ENCODE peak calls at places on chromosomes 11 and 22, in five cellular contexts. M, N, Z, Y and L are unnamed samples.

GRCh38 chr11:133598879-133599278 is 66.6 kb upstream of the OPCML start:
- DNase-seq in M (no peak), N (no peak), Z (no peak), Y (no peak), L (no peak)

GRCh38 chr11:134761926-134762247 is 349.8 kb upstream of the B3GAT1 start:
- DNase-seq in M (no peak), N (no peak), Z (no peak), Y (no peak), L (no peak)

GRCh38 chr11:80616070-80616800 is 1175.4 kb upstream of the TENM4 start:
- DNase-seq in M (no peak), N (no peak), Z (no peak), Y (no peak), L (no peak)

GRCh38 chr11:4539603-4540219 is 5.3 kb upstream of the OR52M1 start:
- DNase-seq in M (no peak), N (peak), Z (no peak), Y (peak), L (peak)

GRCh38 chr22:49047461-49047860 is 780.2 kb downstream of the BRD1 start:
- DNase-seq in M (no peak), N (no peak), Z (no peak), Y (no peak), L (no peak)

GRCh38 chr11:123677510-123677909 is 23.1 kb upstream of the SCN3B start:
- DNase-seq in M (no peak), N (no peak), Z (no peak), Y (no peak), L (no peak)

GRCh38 chr22:26172389-26172990 is 3.2 kb downstream of the SEZ6L start:
- DNase-seq in M (peak), N (peak), Z (peak), Y (no peak), L (no peak)

GRCh38 chr11:110565690-110566336 is 136.1 kb downstream of the FDX1 start:
- DNase-seq in M (no peak), N (peak), Z (no peak), Y (no peak), L (no peak)

GRCh38 chr11:125123947-125124633 is 12.7 kb upstream of the TMEM218 start:
- DNase-seq in M (peak), N (peak), Z (no peak), Y (no peak), L (no peak)

GRCh38 chr22:22657712-22658111 is 13.3 kb downstream of the GGTLC2 start:
- DNase-seq in M (no peak), N (peak), Z (peak), Y (no peak), L (no peak)

GRCh38 chr22:22386602-22387385 is 121.7 kb downstream of the ZNF280B start:
- DNase-seq in M (no peak), N (peak), Z (no peak), Y (no peak), L (no peak)

GRCh38 chr11:71251761-71252433 is 480 bp downstream of the SHANK2 start:
- DNase-seq in M (peak), N (peak), Z (no peak), Y (no peak), L (no peak)

GRCh38 chr22:27150530-27150909 is 493.1 kb downstream of the MIAT start:
- DNase-seq in M (no peak), N (no peak), Z (no peak), Y (no peak), L (no peak)

GRCh38 chr11:64306876-64307622 is 1.7 kb downstream of the ESRRA start:
- DNase-seq in M (peak), N (no peak), Z (no peak), Y (no peak), L (no peak)

GRCh38 chr11:46248270-46249102 is 29.0 kb upstream of the CREB3L1 start:
- DNase-seq in M (peak), N (no peak), Z (no peak), Y (no peak), L (no peak)

GRCh38 chr22:26599505-26599904 is 9.6 kb upstream of the TPST2 start:
- DNase-seq in M (no peak), N (no peak), Z (no peak), Y (no peak), L (no peak)

DNA sequence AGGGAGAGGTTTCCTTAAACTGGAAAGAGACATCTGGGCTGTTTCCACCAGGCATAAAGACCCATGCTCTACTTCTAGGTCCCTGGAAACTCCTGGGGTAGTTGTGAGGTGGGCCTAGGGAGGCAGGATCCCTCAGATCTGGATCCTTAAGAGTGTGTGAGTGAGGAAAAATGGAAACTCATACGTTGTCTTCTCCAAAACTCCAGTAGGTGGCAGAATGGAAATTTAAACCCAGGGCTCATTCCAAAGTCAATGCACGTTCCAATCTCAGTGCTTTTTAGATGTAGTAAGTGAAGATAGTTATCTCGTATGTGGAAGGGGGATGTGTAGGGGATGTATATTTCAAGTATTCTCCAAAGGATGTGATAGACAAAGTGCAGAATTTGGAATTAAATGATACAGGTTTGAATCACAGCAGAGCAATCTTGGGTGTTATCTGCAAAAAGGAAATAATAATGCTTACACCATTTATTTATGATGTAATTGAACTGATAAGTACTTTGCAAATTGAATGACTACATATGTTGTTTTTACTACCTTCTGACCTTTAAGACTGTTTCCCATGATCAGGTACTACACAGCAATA is 13.1 kb upstream of the MMP1 start:
- DNase-seq in M (no peak), N (no peak), Z (no peak), Y (no peak), L (no peak)
- TF ChIP-seq CTCF in M (peak), N (peak), Z (peak), Y (no peak), L (no peak)

DNA sequence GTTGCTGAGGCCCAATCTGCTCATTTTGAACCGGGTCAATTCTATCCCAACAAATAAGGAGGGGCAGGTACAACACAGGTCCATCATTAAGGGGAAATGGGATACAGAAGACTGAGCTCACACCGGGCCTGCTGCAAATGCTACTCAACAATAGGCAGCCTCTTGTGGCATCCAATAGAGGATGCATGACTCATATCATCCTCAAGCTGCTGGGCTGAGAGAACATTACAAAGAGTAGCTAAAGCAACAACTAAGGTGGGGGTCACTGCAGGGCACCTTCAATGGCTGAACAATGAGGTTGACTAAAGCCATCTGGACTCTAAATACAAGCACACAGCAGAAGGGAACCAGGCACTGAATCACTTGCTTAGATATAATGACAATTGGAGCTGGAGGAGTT is 130.1 kb upstream of the SYN3 start:
- DNase-seq in M (no peak), N (no peak), Z (no peak), Y (no peak), L (no peak)
- TF ChIP-seq CTCF in M (no peak), N (no peak), Z (no peak), Y (no peak), L (no peak)

DNA sequence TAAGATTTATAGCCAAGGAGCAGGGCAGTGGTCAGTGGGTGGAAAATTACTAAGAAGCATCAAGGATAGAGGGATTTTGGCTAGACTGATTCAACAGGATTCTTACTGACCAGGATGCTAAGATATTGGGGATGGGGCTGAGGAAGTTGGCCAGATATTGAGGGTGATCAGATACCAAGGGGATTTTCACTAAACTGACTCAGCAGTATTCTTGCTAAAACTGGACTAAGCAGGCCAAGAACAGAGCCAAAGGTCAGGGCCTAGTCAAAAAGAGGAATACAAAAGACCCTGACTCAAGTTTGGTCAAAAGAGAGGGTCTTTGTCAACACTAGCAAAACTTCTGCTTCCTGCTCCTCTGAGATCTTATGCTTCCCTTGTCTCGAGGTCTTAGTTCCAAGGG is 38.7 kb upstream of the DEUP1 start:
- DNase-seq in M (no peak), N (no peak), Z (no peak), Y (no peak), L (no peak)
- TF ChIP-seq CTCF in M (no peak), N (no peak), Z (no peak), Y (no peak), L (no peak)

DNA sequence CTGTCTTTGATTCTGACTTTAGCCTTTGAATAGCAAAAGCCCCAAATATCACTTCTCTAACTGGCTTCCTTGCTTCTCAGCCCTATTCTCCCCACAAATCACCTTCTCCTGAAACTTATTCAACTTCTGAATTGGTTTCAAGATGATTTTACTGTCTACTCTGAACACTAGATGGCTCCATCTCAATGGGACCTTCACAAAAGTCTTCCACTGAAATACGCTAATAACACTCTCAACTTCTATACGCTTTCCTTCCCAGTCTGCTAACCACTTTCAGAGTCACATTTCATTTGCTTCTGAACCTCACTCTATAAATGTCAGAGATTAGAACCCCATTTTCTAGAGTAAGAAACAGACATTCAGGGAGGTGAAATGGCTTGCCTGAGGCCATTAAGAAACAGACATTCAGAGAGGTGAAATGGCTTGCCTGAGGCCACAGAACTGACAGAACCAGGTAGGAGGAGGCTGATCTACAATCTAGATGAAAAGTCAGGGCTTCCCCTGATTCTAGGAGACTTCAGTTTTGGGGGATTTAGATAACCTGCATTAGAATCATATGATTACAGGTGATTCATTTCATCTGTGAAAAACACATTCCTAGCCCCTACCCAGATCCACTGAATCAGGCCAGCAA is 20.6 kb downstream of the MORC2 start:
- DNase-seq in M (no peak), N (no peak), Z (no peak), Y (no peak), L (no peak)
- TF ChIP-seq CTCF in M (peak), N (peak), Z (peak), Y (peak), L (no peak)

GRCh38 chr11:75582461-75582934 is 20.4 kb downstream of the SERPINH1 start:
- DNase-seq in M (no peak), N (no peak), Z (no peak), Y (no peak), L (no peak)

GRCh38 chr11:75579841-75580240 is 17.8 kb downstream of the SERPINH1 start:
- DNase-seq in M (no peak), N (no peak), Z (no peak), Y (no peak), L (no peak)

GRCh38 chr11:75583710-75584658 is 21.9 kb downstream of the SERPINH1 start:
- DNase-seq in M (peak), N (peak), Z (peak), Y (peak), L (peak)

GRCh38 chr11:75585271-75585670 is 23.2 kb downstream of the SERPINH1 start:
- DNase-seq in M (no peak), N (no peak), Z (no peak), Y (no peak), L (no peak)

GRCh38 chr11:75582935-75583709 is 21.1 kb downstream of the SERPINH1 start:
- DNase-seq in M (peak), N (peak), Z (peak), Y (peak), L (no peak)
- TF ChIP-seq CTCF in M (peak), N (peak), Z (no peak), Y (peak), L (no peak)

DNA sequence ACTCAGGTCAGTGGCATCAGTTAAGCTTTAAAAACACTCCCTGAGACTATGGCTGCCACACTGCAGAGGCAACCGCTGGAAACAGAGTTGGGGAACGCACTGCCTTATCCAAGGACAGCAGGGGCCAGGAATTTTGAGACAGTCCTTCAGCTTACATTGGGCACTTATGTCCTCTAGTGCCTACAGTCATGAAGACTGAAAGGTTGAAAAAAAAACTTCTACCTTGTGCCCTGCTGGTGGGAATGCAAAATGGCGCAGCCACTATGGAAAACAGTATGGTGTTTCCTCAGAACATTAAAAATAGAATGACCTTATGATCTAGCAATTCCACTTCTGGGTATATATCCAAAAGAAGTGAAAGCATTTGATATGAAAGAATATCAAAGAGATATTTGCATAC is 19.6 kb downstream of the DKK3 start:
- DNase-seq in M (no peak), N (no peak), Z (no peak), Y (no peak), L (no peak)
- TF ChIP-seq CTCF in M (no peak), N (no peak), Z (no peak), Y (no peak), L (no peak)

GRCh38 chr11:103035216-103035615 is 56.7 kb downstream of the DCUN1D5 start:
- DNase-seq in M (no peak), N (no peak), Z (no peak), Y (no peak), L (no peak)

GRCh38 chr11:103031834-103032233 is 60.1 kb downstream of the DCUN1D5 start:
- DNase-seq in M (no peak), N (no peak), Z (no peak), Y (no peak), L (no peak)

GRCh38 chr11:103035656-103036434 is 56.1 kb downstream of the DCUN1D5 start:
- DNase-seq in M (peak), N (peak), Z (no peak), Y (no peak), L (no peak)
- TF ChIP-seq CTCF in M (peak), N (peak), Z (peak), Y (peak), L (no peak)

DNA sequence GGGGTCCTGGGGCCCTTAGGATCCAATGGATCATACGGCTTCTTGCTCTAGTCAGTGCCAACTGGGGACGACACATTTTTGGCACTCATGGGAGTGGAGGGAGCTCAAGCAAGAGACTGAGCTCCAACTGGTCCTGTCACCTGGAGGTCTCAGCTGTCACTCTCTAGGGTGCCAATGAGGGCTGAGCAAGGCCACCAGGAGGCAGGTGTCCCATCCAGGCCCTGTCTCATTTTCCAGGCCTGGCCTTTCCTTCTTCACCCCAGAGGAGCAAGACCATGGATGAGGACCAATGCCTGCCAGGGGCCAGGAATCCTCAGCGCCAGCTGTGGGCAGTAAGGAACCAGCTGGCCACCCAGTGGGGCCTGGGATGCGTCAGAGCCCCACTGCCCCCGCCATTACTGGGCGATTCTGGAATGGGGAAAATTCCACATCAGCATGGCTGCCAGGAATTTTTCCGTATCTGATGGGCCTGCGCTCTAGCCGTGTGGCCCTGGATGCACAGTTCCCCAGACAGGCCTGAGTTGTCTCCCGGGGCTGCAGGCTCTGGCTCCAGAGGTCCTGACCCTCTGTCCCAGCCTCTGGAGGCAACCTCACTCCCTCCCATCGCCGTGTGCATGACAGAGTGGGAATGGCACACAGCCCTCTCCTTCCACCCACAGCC is 676 bp upstream of the GAL3ST1 start:
- DNase-seq in M (no peak), N (peak), Z (no peak), Y (no peak), L (no peak)
- TF ChIP-seq CTCF in M (peak), N (peak), Z (no peak), Y (no peak), L (no peak)